ENCODE peak calls at places on chromosomes 6 and 20, in six cellular contexts. O is BE2C, M is gastrocnemius medialis, D is iPS DF 6.9, C is mucosa of descending colon, H is right lobe of liver. E is an unnamed sample.

GRCh38 chr20:39880890-39881289 is 808.1 kb downstream of the MAFB start:
- DNase-seq in O (no peak), M (no peak), D (no peak), C (no peak), H (no peak), E (peak; percentile 60)

GRCh38 chr6:42450314-42451145 is 1.2 kb downstream of the TRERF1 start:
- DNase-seq in O (peak; percentile 28), M (no peak), D (no peak), C (no peak), H (no peak), E (peak; percentile 4)

GRCh38 chr6:13660893-13661292 is 45.8 kb downstream of the NOL7 start:
- DNase-seq in O (no peak), M (no peak), D (no peak), C (no peak), H (no peak), E (no peak)

GRCh38 chr6:74853991-74854390 is 351.9 kb downstream of the COL12A1 start:
- DNase-seq in O (no peak), M (no peak), D (no peak), C (no peak), H (no peak), E (no peak)

GRCh38 chr6:98828210-98828798 is 6.1 kb upstream of the POU3F2 start:
- DNase-seq in O (no peak), M (no peak), D (no peak), C (no peak), H (no peak), E (no peak)

GRCh38 chr6:165939601-165940290 is 227.9 kb downstream of the TBXT start:
- DNase-seq in O (no peak), M (no peak), D (no peak), C (no peak), H (no peak), E (no peak)

GRCh38 chr6:156778615-156779205 is 1.5 kb downstream of the ARID1B start:
- DNase-seq in O (peak; percentile 67), M (peak; percentile 18), D (no peak), C (peak; percentile 78), H (peak; percentile 72), E (peak; percentile 64)

GRCh38 chr6:133396225-133396624 is 155.1 kb downstream of the EYA4 start:
- DNase-seq in O (peak; percentile 34), M (no peak), D (no peak), C (no peak), H (no peak), E (peak; percentile 57)

GRCh38 chr6:35601331-35602132 is 87.2 kb downstream of the FKBP5 start:
- DNase-seq in O (peak; percentile 46), M (peak; percentile 83), D (no peak), C (no peak), H (no peak), E (peak; percentile 55)

GRCh38 chr6:13674533-13675190 is 37.0 kb downstream of the RANBP9 start:
- DNase-seq in O (no peak), M (no peak), D (no peak), C (no peak), H (no peak), E (no peak)

GRCh38 chr6:41687501-41688175 is 47.8 kb downstream of the TFEB start:
- DNase-seq in O (no peak), M (no peak), D (peak; percentile 55), C (peak; percentile 79), H (no peak), E (no peak)

GRCh38 chr6:3876131-3876530 is 27.0 kb downstream of the FAM50B start:
- DNase-seq in O (no peak), M (peak; percentile 48), D (no peak), C (no peak), H (no peak), E (no peak)

GRCh38 chr6:107629545-107630147 is 139.7 kb downstream of the SOBP start:
- DNase-seq in O (no peak), M (no peak), D (no peak), C (no peak), H (no peak), E (no peak)

GRCh38 chr20:3461911-3462677 is 8.7 kb upstream of the ATRN start:
- DNase-seq in O (no peak), M (no peak), D (no peak), C (no peak), H (no peak), E (no peak)

GRCh38 chr6:50520862-50521261 is 192.5 kb upstream of the TFAP2D start:
- DNase-seq in O (no peak), M (no peak), D (no peak), C (no peak), H (no peak), E (no peak)

GRCh38 chr20:35326732-35327073 is 34.5 kb upstream of the FAM83C start:
- DNase-seq in O (no peak), M (no peak), D (no peak), C (no peak), H (no peak), E (no peak)

GRCh38 chr6:127737009-127737486 is 160.1 kb downstream of the C6orf58 start:
- DNase-seq in O (peak; percentile 38), M (peak; percentile 2), D (peak; percentile 39), C (no peak), H (peak; percentile 43), E (peak; percentile 13)

GRCh38 chr20:19676202-19676601 is 81.9 kb upstream of the RIN2 start:
- DNase-seq in O (no peak), M (no peak), D (no peak), C (no peak), H (no peak), E (no peak)

GRCh38 chr6:99590728-99591672 is 15.6 kb upstream of the PRDM13 start:
- DNase-seq in O (no peak), M (no peak), D (no peak), C (peak; percentile 37), H (no peak), E (no peak)

GRCh38 chr20:31674895-31675827 is 37.4 kb downstream of the COX4I2 start:
- DNase-seq in O (peak; percentile 55), M (peak; percentile 50), D (no peak), C (peak; percentile 72), H (peak; percentile 71), E (peak; percentile 80)

GRCh38 chr6:107550241-107550840 is 60.4 kb downstream of the SOBP start:
- DNase-seq in O (no peak), M (no peak), D (no peak), C (no peak), H (no peak), E (no peak)

GRCh38 chr6:25431642-25432307 is 152.6 kb downstream of the CARMIL1 start:
- DNase-seq in O (no peak), M (no peak), D (no peak), C (no peak), H (no peak), E (no peak)

GRCh38 chr20:13149371-13149770 is 71.7 kb upstream of the ISM1 start:
- DNase-seq in O (no peak), M (no peak), D (no peak), C (no peak), H (no peak), E (no peak)

GRCh38 chr20:53977391-53977790 is 93.0 kb downstream of the BCAS1 start:
- DNase-seq in O (no peak), M (no peak), D (no peak), C (no peak), H (no peak), E (no peak)

GRCh38 chr6:136333824-136334464 is 44.3 kb upstream of the BCLAF1 start:
- DNase-seq in O (no peak), M (no peak), D (no peak), C (no peak), H (no peak), E (no peak)

GRCh38 chr20:24574307-24574706 is 104.9 kb downstream of the SYNDIG1 start:
- DNase-seq in O (no peak), M (no peak), D (no peak), C (no peak), H (no peak), E (no peak)
- H3K4me3 ChIP-seq in O (no peak overlapping the region), M (no peak overlapping the region), D (no peak overlapping the region), C (no peak overlapping the region), H (no peak overlapping the region), E (no peak overlapping the region)

GRCh38 chr20:49285813-49286494 is 8.1 kb upstream of the ZNFX1 start:
- DNase-seq in O (no peak), M (no peak), D (no peak), C (no peak), H (no peak), E (no peak)

GRCh38 chr20:49283703-49284625 is 6.1 kb upstream of the ZNFX1 start:
- DNase-seq in O (no peak), M (no peak), D (no peak), C (no peak), H (no peak), E (no peak)

GRCh38 chr20:49283176-49283702 is 5.4 kb upstream of the ZNFX1 start:
- DNase-seq in O (no peak), M (no peak), D (no peak), C (no peak), H (no peak), E (no peak)

GRCh38 chr20:49285233-49285668 is 7.4 kb upstream of the ZNFX1 start:
- DNase-seq in O (no peak), M (no peak), D (no peak), C (no peak), H (no peak), E (no peak)

GRCh38 chr20:49284818-49285217 is 7.0 kb upstream of the ZNFX1 start:
- DNase-seq in O (no peak), M (no peak), D (no peak), C (no peak), H (no peak), E (no peak)
- H3K9me3 ChIP-seq in O (no peaks in the 10 kb centered on the region), M (peaks cover 7% of the 10 kb centered on the region), D (no peaks in the 10 kb centered on the region), C (peaks cover 76% of the 10 kb centered on the region), H (no peaks in the 10 kb centered on the region), E (peaks cover under 1% of the 10 kb centered on the region)

DNA sequence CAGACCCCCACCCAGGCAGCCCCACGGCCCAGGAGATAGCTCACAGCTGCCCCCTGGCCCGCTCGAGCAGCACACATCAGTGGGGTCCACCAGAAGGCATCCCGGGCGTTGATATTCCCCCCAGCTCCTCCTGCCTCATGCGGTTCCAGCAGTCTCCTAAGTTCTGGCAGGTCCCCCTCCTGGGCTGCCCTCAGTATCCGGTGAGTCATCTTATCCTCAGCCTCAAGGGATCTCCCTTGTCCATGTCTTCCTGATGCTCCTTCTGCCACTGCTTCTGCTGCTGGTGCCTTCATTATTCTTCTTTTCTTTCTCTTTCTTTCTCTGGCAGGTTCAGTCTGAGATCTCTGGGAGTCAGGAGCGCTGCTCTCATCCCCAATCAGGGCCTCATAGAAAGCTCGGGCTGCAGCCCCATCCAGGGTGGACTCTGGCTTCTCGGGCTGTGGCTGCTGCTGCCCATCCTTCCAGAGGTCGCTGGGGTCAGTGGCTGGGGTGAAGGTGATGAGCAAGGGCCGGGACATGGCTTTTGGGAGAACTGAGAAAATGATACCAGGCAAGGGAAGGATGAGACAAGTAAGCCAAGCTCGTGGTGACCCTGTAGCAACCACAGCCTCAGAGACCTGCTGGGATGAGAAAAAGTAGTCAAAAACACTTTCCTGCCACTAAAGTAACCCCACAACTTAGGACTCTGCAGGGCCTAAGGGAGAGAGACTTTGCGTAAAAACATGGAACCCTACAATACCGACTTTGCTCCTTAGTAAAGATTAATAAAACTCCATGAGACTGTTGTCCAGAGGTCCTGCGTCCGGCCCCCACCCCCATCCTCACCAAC is 622 bp downstream of the GPANK1 start:
- DNase-seq in O (peak; percentile 63), M (peak; percentile 47), D (no peak), C (no peak), H (no peak), E (peak; percentile 70)
- H3K36me3 ChIP-seq in O (peaks cover 33% of the 10 kb centered on the region), M (peaks cover 3% of the 10 kb centered on the region), D (peaks cover 18% of the 10 kb centered on the region), C (peaks cover 5% of the 10 kb centered on the region), H (peaks cover 8% of the 10 kb centered on the region), E (peaks cover 39% of the 10 kb centered on the region)

DNA sequence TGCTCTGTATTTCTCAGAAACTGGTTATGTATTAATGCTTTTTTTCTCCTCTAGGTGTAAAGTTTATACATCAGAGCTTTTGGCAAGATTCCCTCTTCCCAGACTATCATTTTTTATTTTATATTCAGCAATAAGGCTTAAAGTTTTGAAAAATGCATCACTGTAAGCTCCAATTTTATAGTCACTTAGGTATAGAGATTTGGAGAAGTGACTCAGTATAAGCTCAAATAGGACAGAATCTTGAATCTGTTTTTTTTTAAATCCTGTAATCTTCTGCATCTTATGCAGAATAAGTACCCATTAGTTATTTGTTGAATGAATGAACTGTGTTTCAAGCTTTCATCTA is 1.0 kb downstream of the NCOA7 start:
- DNase-seq in O (no peak), M (no peak), D (no peak), C (no peak), H (no peak), E (no peak)
- H3K4me3 ChIP-seq in O (peak overlapping the region; percentile 77), M (peak overlapping the region; percentile 95), D (peak overlapping the region; percentile 99), C (no peak overlapping the region), H (peak overlapping the region; percentile 84), E (peak overlapping the region; percentile 79)

E was measured in MG63.